ENCODE peak calls at places on chromosomes 6 and 20, in five cellular contexts. K is iPS DF 19.7; I is T47D; T is stimulated activated naive B cell treated with anti-CD40 and anti-IgM and Interleukin-4, amounts not matched to agents 10 μg/mL and 1 μg/mL and 100 μg/mL, for 72 hours; R is activated CD4-positive, alpha-beta T cell treated with anti-CD3 and anti-CD28 coated beads, Interleukin-2, amount 50 U/mL, for 1 hour. J is an unnamed sample.

GRCh38 chr20:53778041-53778516 is 184.4 kb upstream of the ZNF217 start:
- DNase-seq in T (no peak), R (no peak), K (no peak), I (peak; percentile 24), J (no peak)

GRCh38 chr20:14142171-14142570 is 146.9 kb downstream of the MACROD2 start:
- DNase-seq in K (peak; percentile 74), T (no peak), R (no peak), I (peak; percentile 67), J (peak; percentile 58)

GRCh38 chr20:17875106-17875980 is 93.3 kb downstream of the SNX5 start:
- DNase-seq in R (no peak), T (no peak), K (no peak), I (peak; percentile 93), J (no peak)

GRCh38 chr6:129280719-129281118 is 397.8 kb downstream of the LAMA2 start:
- DNase-seq in R (peak; percentile 28), K (no peak), I (no peak), T (no peak), J (no peak)

GRCh38 chr6:52143551-52143950 is 42.6 kb upstream of the IL17A start:
- DNase-seq in T (no peak), I (no peak), K (no peak), R (no peak), J (no peak)

GRCh38 chr6:5315883-5316282 is 54.6 kb downstream of the FARS2 start:
- DNase-seq in I (no peak), R (no peak), T (no peak), K (no peak), J (no peak)

GRCh38 chr20:62979310-62979709 is 26.8 kb downstream of the SLC17A9 start:
- DNase-seq in T (no peak), K (no peak), I (no peak), R (no peak), J (no peak)

GRCh38 chr6:37479266-37479854 is 20.3 kb downstream of the CCDC167 start:
- DNase-seq in T (no peak), K (no peak), R (no peak), I (no peak), J (no peak)

GRCh38 chr20:59596690-59597089 is 7.7 kb upstream of the PHACTR3 start:
- DNase-seq in T (no peak), I (no peak), K (no peak), R (no peak), J (no peak)

J was measured in H1.